ENCODE peak calls at places on chromosomes 13 and 19, in seven cellular contexts. O is SK-N-SH, A is transverse colon, H is K562, R is breast epithelium, X is GM23338, S is stomach. D is an unnamed sample. For H3K4me1, the result is how much of the 10 kb centered on the place peaks cover.

GRCh38 chr19:32403291-32403995 is 2.1 kb upstream of the DPY19L3 start:
- DNase-seq in O (no peak), A (no peak), X (no peak), S (no peak), R (no peak), H (peak), D (no peak)

GRCh38 chr13:111597041-111598017 is 276.9 kb downstream of the TEX29 start:
- DNase-seq in X (peak), A (no peak), S (no peak), R (no peak), O (no peak), H (no peak), D (no peak)

GRCh38 chr19:15294591-15294990 is 37.7 kb downstream of the BRD4 start:
- DNase-seq in A (no peak), R (no peak), O (peak), S (no peak), X (no peak), H (no peak), D (no peak)

GRCh38 chr19:1360818-1361461 is 22.8 kb upstream of the NDUFS7 start:
- DNase-seq in A (peak), S (no peak), H (no peak), R (no peak), O (peak), X (no peak), D (peak)

GRCh38 chr13:33676700-33677048 is 141.3 kb upstream of the RFC3 start:
- DNase-seq in R (peak), X (peak), H (no peak), A (peak), S (peak), O (peak), D (peak)

GRCh38 chr13:101703081-101703480 is 250.6 kb downstream of the ITGBL1 start:
- DNase-seq in H (no peak), X (no peak), R (no peak), O (no peak), A (no peak), S (no peak), D (no peak)

GRCh38 chr13:44132710-44133109 is 240.9 kb upstream of the SERP2 start:
- DNase-seq in R (no peak), S (peak), O (no peak), H (no peak), X (no peak), A (peak), D (peak)

GRCh38 chr19:51480590-51480989 is 2.3 kb downstream of the CEACAM18 start:
- DNase-seq in O (no peak), R (no peak), H (peak), S (no peak), X (peak), A (no peak), D (peak)

GRCh38 chr19:37977992-37978391 is 71.0 kb downstream of the SIPA1L3 start:
- DNase-seq in H (no peak), A (no peak), S (no peak), R (peak), X (no peak), O (no peak), D (no peak)

GRCh38 chr13:97403893-97404683 is 29.9 kb upstream of the RAP2A start:
- DNase-seq in R (no peak), H (no peak), A (no peak), X (no peak), O (no peak), S (no peak), D (no peak)

GRCh38 chr13:101520672-101521071 is 68.2 kb downstream of the ITGBL1 start:
- DNase-seq in X (no peak), A (no peak), O (no peak), S (no peak), H (no peak), R (no peak), D (no peak)

GRCh38 chr13:49594576-49594975 is 9.2 kb upstream of the RCBTB1 start:
- DNase-seq in H (no peak), S (no peak), R (no peak), X (no peak), O (no peak), A (no peak), D (no peak)

GRCh38 chr13:88919970-88920628 is 1248.9 kb downstream of the SLITRK5 start:
- DNase-seq in X (no peak), H (no peak), R (no peak), S (no peak), O (no peak), A (no peak), D (no peak)

GRCh38 chr19:10135551-10136334 is 16.0 kb upstream of the EIF3G start:
- DNase-seq in S (no peak), A (no peak), O (no peak), H (no peak), X (no peak), R (no peak), D (no peak)

GRCh38 chr19:56309511-56310185 is 5.0 kb downstream of the ZSCAN5A start:
- DNase-seq in X (peak), S (peak), A (peak), H (peak), R (no peak), O (peak), D (no peak)

GRCh38 chr13:40132249-40132648 is 476.8 kb downstream of the COG6 start:
- DNase-seq in R (no peak), O (no peak), X (no peak), A (no peak), H (no peak), S (no peak), D (no peak)

GRCh38 chr19:58476498-58477015 is 405 bp downstream of the ZNF446 start:
- DNase-seq in H (peak), A (no peak), X (no peak), R (no peak), O (peak), S (no peak), D (no peak)

GRCh38 chr13:33355470-33355869 is 69.9 kb upstream of the STARD13 start:
- DNase-seq in S (no peak), X (no peak), R (no peak), A (no peak), O (no peak), H (no peak), D (peak)

GRCh38 chr13:44903596-44903995 is 85.7 kb downstream of the NUFIP1 start:
- DNase-seq in H (no peak), O (no peak), R (no peak), S (peak), A (peak), X (no peak), D (peak)

GRCh38 chr13:110340812-110341444 is 33.8 kb downstream of the COL4A2 start:
- DNase-seq in A (peak), R (no peak), X (no peak), O (no peak), H (no peak), S (peak), D (peak)
- TF ChIP-seq POLR2AphosphoS5 in A (peak), R (peak), X (no peak), O (no peak), H (no peak), S (peak), D (peak)

DNA sequence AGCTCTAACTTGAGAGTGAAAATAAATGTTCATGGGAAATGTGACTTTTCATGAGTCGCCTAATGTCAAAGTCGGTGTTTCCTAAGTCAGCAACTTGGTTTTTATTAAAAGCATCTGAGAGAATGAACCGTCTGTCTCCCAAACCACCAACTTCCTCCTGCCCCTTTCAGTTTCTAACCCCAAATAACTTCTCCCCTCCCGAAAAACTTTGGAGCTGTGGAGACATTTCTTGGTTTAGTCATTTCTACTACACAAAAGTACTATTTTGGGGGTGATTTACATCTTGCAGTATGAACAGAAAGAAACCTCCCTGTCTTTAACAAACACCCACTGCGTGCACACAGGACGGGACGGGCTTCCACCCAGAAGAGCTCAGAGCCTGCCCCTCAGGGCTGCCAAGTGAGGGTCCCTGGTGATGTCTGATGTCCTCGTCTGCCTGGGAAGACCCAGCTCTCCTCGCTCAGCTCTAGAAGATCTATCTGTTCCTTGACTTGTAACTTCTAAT is 65.0 kb downstream of the RASA3 start:
- DNase-seq in A (no peak), R (no peak), X (no peak), S (no peak), H (no peak), O (no peak), D (no peak)
- H3K4me1 ChIP-seq in A (under half), R (under half), X (under half), S (half or more), H (under half), O (under half), D (half or more)

GRCh38 chr19:33470040-33470330 is 51.6 kb downstream of the PEPD start:
- DNase-seq in S (no peak), X (no peak), O (no peak), H (no peak), A (no peak), R (no peak), D (no peak)
- H3K4me3 ChIP-seq in S (no peak), X (no peak), O (no peak), H (no peak), A (no peak), R (no peak), D (no peak)

GRCh38 chr19:43786665-43787064 is 5.9 kb upstream of the KCNN4 start:
- DNase-seq in S (no peak), A (no peak), H (no peak), X (no peak), R (no peak), O (no peak), D (no peak)

GRCh38 chr19:43782689-43783231 is 2.0 kb upstream of the KCNN4 start:
- DNase-seq in R (no peak), H (peak), A (peak), S (peak), O (no peak), X (no peak), D (no peak)

GRCh38 chr19:43783636-43784035 is 2.9 kb upstream of the KCNN4 start:
- DNase-seq in S (no peak), H (no peak), O (no peak), R (no peak), X (no peak), A (no peak), D (no peak)

GRCh38 chr19:43784251-43784980 is 3.6 kb upstream of the KCNN4 start:
- DNase-seq in R (no peak), H (peak), S (peak), A (peak), X (no peak), O (no peak), D (no peak)

GRCh38 chr19:43784981-43785808 is 4.4 kb upstream of the KCNN4 start:
- DNase-seq in R (no peak), X (peak), H (peak), S (peak), O (peak), A (peak), D (no peak)
- TF ChIP-seq POLR2AphosphoS5 in R (peak), X (no peak), H (no peak), S (no peak), O (no peak), A (no peak), D (no peak)

GRCh38 chr13:106377341-106377740 is 158.1 kb downstream of the EFNB2 start:
- DNase-seq in X (no peak), A (no peak), H (no peak), S (no peak), O (no peak), R (no peak), D (no peak)
- H3K4me1 ChIP-seq in X (under half), A (under half), H (under half), S (under half), O (under half), R (under half), D (under half)

DNA sequence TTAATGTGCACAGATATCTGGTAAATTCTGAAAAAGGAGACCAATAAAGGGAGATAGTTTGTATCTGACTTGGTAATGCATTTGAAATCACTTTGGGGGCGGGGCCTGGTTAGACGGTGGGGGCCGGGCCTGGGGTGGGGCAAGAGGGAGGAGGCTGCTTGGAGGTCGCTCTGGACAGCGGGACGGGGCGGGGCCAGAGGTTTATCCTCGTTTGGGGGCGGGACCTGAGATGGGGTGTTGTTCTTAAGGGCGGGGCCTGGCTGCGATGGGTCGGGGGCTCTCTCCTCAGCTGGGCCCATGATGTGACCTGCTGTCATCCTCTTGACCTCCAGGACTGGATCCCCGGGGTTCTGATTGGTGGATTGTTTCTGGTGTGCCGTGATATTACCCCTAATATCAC is 4.9 kb upstream of the ZNF808 start:
- DNase-seq in S (no peak), O (peak), A (no peak), X (peak), R (no peak), H (peak), D (no peak)
- H3K4me3 ChIP-seq in S (no peak), O (no peak), A (no peak), X (no peak), R (no peak), H (no peak), D (no peak)

DNA sequence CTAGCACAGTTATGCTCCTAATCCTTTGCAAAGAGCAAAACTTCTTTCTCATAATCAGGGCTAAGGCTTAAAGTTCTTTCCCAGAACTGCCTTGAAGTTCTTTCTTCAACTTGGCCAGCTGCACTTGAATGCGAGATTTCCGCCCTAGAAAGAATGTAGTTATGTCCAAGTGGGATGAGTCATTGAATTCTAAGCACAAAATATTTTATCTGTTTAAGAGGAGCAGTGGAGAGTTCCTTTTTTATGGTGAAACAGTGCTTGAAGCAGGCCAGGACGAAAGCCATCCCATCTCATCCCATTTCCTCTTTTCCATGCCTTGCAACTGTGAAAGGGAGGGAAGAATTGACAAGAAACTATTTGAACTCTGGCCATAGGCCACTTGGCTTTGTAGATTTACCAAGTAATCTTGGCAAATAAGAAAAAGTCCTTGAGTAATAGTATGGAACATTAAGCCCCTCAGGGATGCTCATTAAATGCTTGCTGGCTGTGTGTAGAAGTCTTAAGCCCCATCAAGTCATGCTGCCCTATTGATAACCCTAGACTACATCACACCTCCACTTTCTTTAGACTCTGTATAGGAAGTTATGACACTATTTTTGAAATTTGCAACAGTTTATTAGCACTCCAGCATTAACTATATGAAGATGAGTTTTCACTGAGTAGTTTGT is 174.6 kb downstream of the KCTD12 start:
- DNase-seq in S (no peak), R (no peak), H (no peak), A (peak), X (no peak), O (no peak), D (peak)
- TF ChIP-seq POLR2AphosphoS5 in S (no peak), R (no peak), H (no peak), A (peak), X (no peak), O (peak), D (peak)

GRCh38 chr13:27182844-27183497 is 11.4 kb upstream of the USP12 start:
- DNase-seq in O (no peak), A (no peak), R (peak), X (no peak), H (peak), S (peak), D (peak)
- H3K4me1 ChIP-seq in O (under half), A (under half), R (under half), X (under half), H (under half), S (under half), D (under half)

GRCh38 chr19:36152886-36153525 is 759 bp upstream of the COX7A1 start:
- DNase-seq in O (no peak), H (no peak), X (no peak), R (no peak), A (no peak), S (no peak), D (no peak)
- H3K4me3 ChIP-seq in O (no peak), H (no peak), X (peak), R (peak), A (peak), S (peak), D (peak)

DNA sequence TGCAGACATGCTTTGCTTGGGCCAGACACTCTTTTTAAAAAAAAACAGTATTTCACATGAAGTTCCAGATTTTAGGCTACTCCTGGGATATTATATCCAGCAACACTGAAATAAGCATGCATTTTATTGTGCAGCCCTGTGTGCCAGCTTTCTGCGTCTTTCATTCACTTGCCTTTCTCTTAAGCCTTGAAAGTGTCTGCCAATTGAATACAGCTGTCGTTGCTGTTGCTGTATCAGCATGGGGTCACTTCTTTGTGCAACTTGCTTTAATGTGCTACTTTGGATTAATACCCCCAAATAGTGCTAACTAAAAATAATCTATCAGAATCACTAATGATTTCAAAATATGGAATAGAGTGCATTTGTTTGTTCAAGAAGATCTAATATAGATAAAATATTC is 657.8 kb downstream of the SLITRK6 start:
- DNase-seq in A (no peak), S (no peak), R (no peak), O (no peak), H (no peak), X (peak), D (no peak)
- TF ChIP-seq POLR2AphosphoS5 in A (no peak), S (no peak), R (no peak), O (no peak), H (no peak), X (no peak), D (no peak)